ENCODE peak calls at places on chromosomes 5 and 9, in six cellular contexts. V is CD8-positive, alpha-beta memory T cell; F is GM23248; J is AG04450; Q is A549; E is prostate gland. H is an unnamed sample.
A peak's percentile ranks its signal among the peaks of the same experiment; 100 is the strongest.

GRCh38 chr9:108599571-108599970 is 256.2 kb downstream of the ACTL7B start:
- DNase-seq in V (no peak), F (peak; percentile 17), J (no peak), Q (no peak), E (no peak), H (no peak)

GRCh38 chr5:94692610-94693009 is 74.1 kb downstream of the SLF1 start:
- DNase-seq in V (no peak), F (no peak), J (no peak), Q (no peak), E (no peak), H (no peak)

GRCh38 chr9:118829334-118829733 is 539.9 kb downstream of the BRINP1 start:
- DNase-seq in V (no peak), F (peak; percentile 59), J (no peak), Q (no peak), E (no peak), H (no peak)

GRCh38 chr9:98333703-98334582 is 78.5 kb upstream of the TBC1D2 start:
- DNase-seq in V (no peak), F (peak; percentile 86), J (peak; percentile 44), Q (no peak), E (no peak), H (no peak)

GRCh38 chr5:52799358-52799982 is 11.8 kb downstream of the ITGA1 start:
- DNase-seq in V (no peak), F (peak; percentile 92), J (peak; percentile 67), Q (no peak), E (peak; percentile 18), H (peak; percentile 58)

GRCh38 chr9:30575691-30576090 is 1808.8 kb upstream of the ACO1 start:
- DNase-seq in V (no peak), F (no peak), J (no peak), Q (no peak), E (no peak), H (no peak)

GRCh38 chr9:137545123-137545522 is 5.1 kb downstream of the PNPLA7 start:
- DNase-seq in V (no peak), F (peak; percentile 98), J (no peak), Q (no peak), E (no peak), H (no peak)

GRCh38 chr9:70120834-70121510 is 77.3 kb downstream of the MAMDC2 start:
- DNase-seq in V (no peak), F (peak; percentile 98), J (peak; percentile 85), Q (no peak), E (no peak), H (no peak)

GRCh38 chr5:88792144-88792840 is 90.7 kb downstream of the MEF2C start:
- DNase-seq in V (no peak), F (peak; percentile 58), J (no peak), Q (no peak), E (no peak), H (no peak)

GRCh38 chr5:100746730-100747129 is 156.4 kb downstream of the ST8SIA4 start:
- DNase-seq in V (no peak), F (no peak), J (no peak), Q (no peak), E (no peak), H (no peak)

GRCh38 chr5:163612358-163613149 is 107.1 kb downstream of the MAT2B start:
- DNase-seq in V (no peak), F (no peak), J (no peak), Q (no peak), E (no peak), H (no peak)

GRCh38 chr9:27361401-27361953 is 64.5 kb upstream of the EQTN start:
- DNase-seq in V (no peak), F (no peak), J (no peak), Q (no peak), E (no peak), H (no peak)

GRCh38 chr5:178690208-178690607 is 40.3 kb downstream of the ZNF354A start:
- DNase-seq in V (no peak), F (peak; percentile 12), J (no peak), Q (no peak), E (no peak), H (no peak)

GRCh38 chr5:132782101-132782500 is 5.1 kb upstream of the SEPTIN8 start:
- DNase-seq in V (no peak), F (peak; percentile 78), J (no peak), Q (no peak), E (no peak), H (no peak)

GRCh38 chr5:76766746-76767145 is 50.8 kb downstream of the F2R start:
- DNase-seq in V (no peak), F (peak; percentile 63), J (no peak), Q (no peak), E (no peak), H (no peak)

GRCh38 chr5:82314964-82315728 is 37.0 kb upstream of the RPS23 start:
- DNase-seq in V (no peak), F (peak; percentile 64), J (no peak), Q (no peak), E (no peak), H (no peak)

GRCh38 chr5:93246093-93246855 is 334.7 kb downstream of the NR2F1-AS1 start:
- DNase-seq in V (no peak), F (peak; percentile 1), J (peak; percentile 49), Q (no peak), E (no peak), H (no peak)

GRCh38 chr5:93649234-93649900 is 66.3 kb downstream of the NR2F1 start:
- DNase-seq in V (no peak), F (no peak), J (no peak), Q (no peak), E (no peak), H (no peak)

GRCh38 chr9:128882677-128883590 is 1.0 kb downstream of the LRRC8A start:
- DNase-seq in V (peak; percentile 23), F (peak; percentile 42), J (no peak), Q (no peak), E (no peak), H (no peak)

GRCh38 chr5:149030392-149030791 is 32.5 kb downstream of the SH3TC2 start:
- DNase-seq in V (no peak), F (no peak), J (peak; percentile 79), Q (no peak), E (no peak), H (no peak)

GRCh38 chr5:157516626-157517325 is 56.8 kb downstream of the NIPAL4 start:
- DNase-seq in V (no peak), F (peak; percentile 98), J (peak; percentile 86), Q (peak; percentile 24), E (peak; percentile 16), H (no peak)

GRCh38 chr9:136255896-136256890 is 10.6 kb upstream of the QSOX2 start:
- DNase-seq in V (no peak), F (no peak), J (no peak), Q (peak; percentile 80), E (no peak), H (no peak)

GRCh38 chr5:62457071-62457470 is 44.5 kb downstream of the IPO11 start:
- DNase-seq in V (no peak), F (peak; percentile 72), J (no peak), Q (no peak), E (no peak), H (no peak)

GRCh38 chr9:89592201-89592815 is 12.5 kb upstream of the GADD45G start:
- DNase-seq in V (no peak), F (no peak), J (no peak), Q (no peak), E (no peak), H (no peak)

GRCh38 chr9:81411961-81412360 is 277.4 kb downstream of the TLE1 start:
- DNase-seq in V (no peak), F (peak; percentile 59), J (no peak), Q (no peak), E (no peak), H (no peak)

DNA sequence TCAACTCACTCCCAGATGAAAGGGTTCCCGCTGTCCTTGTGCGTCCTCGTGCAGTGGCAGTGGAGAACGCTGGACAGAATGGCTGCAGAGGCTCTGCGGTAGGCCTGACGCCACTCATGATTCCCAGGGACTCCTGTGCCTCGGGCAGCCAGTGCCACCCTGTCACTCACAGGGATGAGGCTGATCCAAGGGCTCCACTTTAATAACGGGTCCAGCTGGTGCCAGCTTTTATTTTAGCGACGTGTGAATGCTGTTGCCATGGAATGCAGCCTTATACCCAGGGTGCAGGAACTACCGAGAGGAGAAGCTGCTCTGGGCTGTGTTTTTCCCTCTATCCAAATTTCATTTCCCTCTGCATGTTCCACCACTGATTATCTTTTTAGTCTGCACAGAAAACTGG is 15.8 kb upstream of the NTNG2 start:
- DNase-seq in V (no peak), F (no peak), J (no peak), Q (no peak), E (no peak), H (no peak)
- H3K27ac ChIP-seq in V (no peak overlapping the region), F (no peak overlapping the region), J (no peak overlapping the region), Q (no peak overlapping the region), E (no peak overlapping the region), H (no peak overlapping the region)

GRCh38 chr5:142626056-142626455 is 59.8 kb downstream of the FGF1 start:
- DNase-seq in V (no peak), F (no peak), J (no peak), Q (no peak), E (no peak), H (no peak)

GRCh38 chr5:142630927-142631539 is 54.9 kb downstream of the FGF1 start:
- DNase-seq in V (no peak), F (no peak), J (no peak), Q (no peak), E (no peak), H (no peak)

GRCh38 chr5:142627371-142628217 is 58.3 kb downstream of the FGF1 start:
- DNase-seq in V (no peak), F (peak; percentile 19), J (no peak), Q (no peak), E (no peak), H (no peak)
- H3K27ac ChIP-seq in V (no peak overlapping the region), F (no peak overlapping the region), J (no peak overlapping the region), Q (no peak overlapping the region), E (no peak overlapping the region), H (no peak overlapping the region)

GRCh38 chr5:167633114-167633513 is 658.3 kb upstream of the WWC1 start:
- DNase-seq in V (no peak), F (no peak), J (no peak), Q (no peak), E (no peak), H (no peak)

GRCh38 chr5:167631191-167631590 is 660.3 kb upstream of the WWC1 start:
- DNase-seq in V (no peak), F (no peak), J (no peak), Q (no peak), E (no peak), H (no peak)

GRCh38 chr5:167633931-167634341 is 657.5 kb upstream of the WWC1 start:
- DNase-seq in V (no peak), F (peak; percentile 96), J (no peak), Q (no peak), E (no peak), H (no peak)

GRCh38 chr5:167626341-167627118 is 664.9 kb upstream of the WWC1 start:
- DNase-seq in V (no peak), F (peak; percentile 32), J (no peak), Q (no peak), E (no peak), H (no peak)

DNA sequence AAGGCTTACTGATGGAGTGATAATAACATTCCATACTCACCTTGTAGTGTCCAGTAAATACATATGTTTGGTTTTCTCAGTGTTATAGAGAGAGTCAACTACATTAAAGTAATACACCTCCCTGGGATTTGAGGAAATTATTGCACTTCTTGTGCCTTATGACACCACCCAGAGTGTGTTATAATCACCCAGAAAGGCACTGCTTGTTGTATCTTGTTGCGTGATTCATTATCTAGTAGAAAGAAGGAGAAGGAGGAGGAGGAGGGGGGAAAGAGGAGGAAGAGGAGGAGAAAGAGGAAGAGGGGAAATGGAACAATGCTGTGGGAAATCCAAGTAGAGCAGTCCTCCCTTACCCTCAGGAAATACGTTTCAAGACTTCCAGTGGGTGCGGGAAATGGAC is 661.8 kb upstream of the WWC1 start:
- DNase-seq in V (no peak), F (no peak), J (no peak), Q (no peak), E (no peak), H (no peak)
- H3K27ac ChIP-seq in V (no peak overlapping the region), F (no peak overlapping the region), J (no peak overlapping the region), Q (no peak overlapping the region), E (no peak overlapping the region), H (no peak overlapping the region)

GRCh38 chr9:133370680-133371079 is 5.2 kb downstream of the SURF4 start:
- DNase-seq in V (peak; percentile 63), F (no peak), J (no peak), Q (no peak), E (no peak), H (no peak)
- H3K27ac ChIP-seq in V (peak overlapping the region; percentile 86), F (no peak overlapping the region), J (no peak overlapping the region), Q (no peak overlapping the region), E (no peak overlapping the region), H (peak overlapping the region; percentile 26)